ENCODE peak calls at places on chromosomes 2 and 18, in nine cellular contexts. L is Peyer's patch; E is K562; S is CD8-positive, alpha-beta memory T cell; F is heart left ventricle; A is lung; Y is CD4-positive, alpha-beta memory T cell; H is ovary; P is prostate gland. D is an unnamed sample.

GRCh38 chr2:14235667-14236066 is 396.9 kb upstream of the LRATD1 start:
- DNase-seq in P (no peak), L (no peak), F (no peak), S (no peak), A (no peak), H (no peak), Y (no peak), E (no peak), D (no peak)

GRCh38 chr2:128833628-128834027 is 515.0 kb upstream of the HS6ST1 start:
- DNase-seq in F (no peak), H (no peak), Y (no peak), L (no peak), P (no peak), E (no peak), S (no peak), A (no peak), D (no peak)

GRCh38 chr2:12708508-12709206 is 8.1 kb upstream of the TRIB2 start:
- DNase-seq in E (no peak), A (no peak), Y (no peak), P (no peak), H (no peak), F (no peak), L (no peak), S (no peak), D (no peak)

GRCh38 chr2:216389565-216389964 is 17.3 kb upstream of the MARCHF4 start:
- DNase-seq in H (no peak), P (no peak), S (no peak), E (no peak), F (no peak), A (no peak), Y (no peak), L (no peak), D (no peak)

GRCh38 chr18:57242285-57242684 is 95.4 kb downstream of the BOD1L2 start:
- DNase-seq in L (no peak), S (no peak), Y (no peak), P (no peak), A (no peak), E (no peak), F (no peak), H (no peak), D (no peak)

GRCh38 chr18:49135871-49136270 is 185.1 kb upstream of the SMAD7 start:
- DNase-seq in S (no peak), E (no peak), H (no peak), P (no peak), F (no peak), A (no peak), L (no peak), Y (no peak), D (peak; percentile 97)

GRCh38 chr2:187719510-187719909 is 165.3 kb upstream of the TFPI start:
- DNase-seq in E (no peak), A (no peak), P (no peak), H (no peak), S (no peak), F (no peak), L (no peak), Y (no peak), D (peak; percentile 42)

GRCh38 chr2:195759877-195760276 is 102.9 kb downstream of the SLC39A10 start:
- DNase-seq in F (no peak), H (no peak), E (no peak), L (no peak), S (no peak), Y (no peak), A (no peak), P (no peak), D (no peak)

GRCh38 chr2:174800436-174801195 is 36.3 kb upstream of the CHRNA1 start:
- DNase-seq in L (no peak), E (no peak), S (no peak), A (no peak), Y (no peak), F (no peak), P (no peak), H (no peak), D (no peak)

GRCh38 chr2:174802459-174802858 is 38.2 kb upstream of the CHRNA1 start:
- DNase-seq in F (no peak), E (no peak), S (no peak), Y (no peak), P (no peak), A (no peak), L (no peak), H (no peak), D (no peak)

GRCh38 chr2:174796319-174796771 is 32.1 kb upstream of the CHRNA1 start:
- DNase-seq in P (no peak), L (no peak), F (no peak), H (no peak), Y (no peak), A (no peak), E (no peak), S (no peak), D (peak; percentile 63)

GRCh38 chr2:174797792-174798276 is 33.6 kb upstream of the CHRNA1 start:
- DNase-seq in P (no peak), H (no peak), F (no peak), A (no peak), E (no peak), L (no peak), S (no peak), Y (no peak), D (no peak)

DNA sequence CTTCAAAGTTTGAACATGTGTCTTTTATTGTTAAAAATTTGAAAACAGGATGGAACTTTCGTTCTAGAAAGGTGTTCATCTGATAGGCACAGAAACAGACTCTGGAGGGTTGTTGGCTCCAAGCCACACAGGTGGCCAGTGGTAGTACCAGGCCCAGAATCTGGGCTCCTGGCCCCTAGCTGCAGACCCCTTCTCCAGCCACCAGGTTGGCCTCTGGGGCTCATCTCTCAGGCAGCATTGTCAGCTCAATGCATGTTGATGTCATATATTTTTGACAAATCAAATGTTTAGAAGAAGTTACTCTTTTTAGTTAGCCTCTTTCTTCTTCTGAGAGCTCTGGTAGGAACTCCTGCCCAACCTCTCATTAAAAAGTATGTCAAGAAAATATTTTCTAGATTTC is 34.5 kb upstream of the CHRNA1 start:
- DNase-seq in S (no peak), H (no peak), A (no peak), P (no peak), E (no peak), L (no peak), F (no peak), Y (no peak), D (no peak)
- H3K4me1 ChIP-seq in S (no peaks in the 10 kb centered on the region), H (no peaks in the 10 kb centered on the region), A (no peaks in the 10 kb centered on the region), P (no peaks in the 10 kb centered on the region), E (no peaks in the 10 kb centered on the region), L (no peaks in the 10 kb centered on the region), F (no peaks in the 10 kb centered on the region), Y (no peaks in the 10 kb centered on the region), D (peaks cover 25% of the 10 kb centered on the region)

DNA sequence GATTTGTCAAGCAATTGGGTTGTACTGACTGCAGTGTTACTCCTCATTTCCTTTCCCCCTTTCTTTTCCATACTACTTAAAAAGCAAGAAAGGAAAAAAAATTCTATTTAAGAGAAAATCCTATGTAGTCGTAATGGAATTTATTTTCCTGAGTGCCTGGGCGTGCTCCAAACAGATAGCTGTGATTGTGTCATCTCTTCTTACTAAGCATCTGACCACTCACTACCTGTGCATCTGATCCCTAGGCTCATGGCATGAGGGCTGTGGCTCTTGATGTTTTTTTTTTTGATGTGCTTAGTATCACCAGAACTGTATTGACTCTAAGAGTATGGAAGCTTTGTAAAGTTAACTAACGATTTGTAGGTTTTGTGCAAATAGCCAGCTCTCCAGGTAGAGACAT is 19.0 kb downstream of the CRIM1 start:
- DNase-seq in F (no peak), E (no peak), S (no peak), L (no peak), Y (no peak), H (no peak), A (no peak), P (no peak), D (no peak)
- H3K4me1 ChIP-seq in F (peaks cover 88% of the 10 kb centered on the region), E (no peaks in the 10 kb centered on the region), S (no peaks in the 10 kb centered on the region), L (no peaks in the 10 kb centered on the region), Y (no peaks in the 10 kb centered on the region), H (peaks cover 28% of the 10 kb centered on the region), A (peaks cover 54% of the 10 kb centered on the region), P (no peaks in the 10 kb centered on the region), D (peaks cover 49% of the 10 kb centered on the region)

DNA sequence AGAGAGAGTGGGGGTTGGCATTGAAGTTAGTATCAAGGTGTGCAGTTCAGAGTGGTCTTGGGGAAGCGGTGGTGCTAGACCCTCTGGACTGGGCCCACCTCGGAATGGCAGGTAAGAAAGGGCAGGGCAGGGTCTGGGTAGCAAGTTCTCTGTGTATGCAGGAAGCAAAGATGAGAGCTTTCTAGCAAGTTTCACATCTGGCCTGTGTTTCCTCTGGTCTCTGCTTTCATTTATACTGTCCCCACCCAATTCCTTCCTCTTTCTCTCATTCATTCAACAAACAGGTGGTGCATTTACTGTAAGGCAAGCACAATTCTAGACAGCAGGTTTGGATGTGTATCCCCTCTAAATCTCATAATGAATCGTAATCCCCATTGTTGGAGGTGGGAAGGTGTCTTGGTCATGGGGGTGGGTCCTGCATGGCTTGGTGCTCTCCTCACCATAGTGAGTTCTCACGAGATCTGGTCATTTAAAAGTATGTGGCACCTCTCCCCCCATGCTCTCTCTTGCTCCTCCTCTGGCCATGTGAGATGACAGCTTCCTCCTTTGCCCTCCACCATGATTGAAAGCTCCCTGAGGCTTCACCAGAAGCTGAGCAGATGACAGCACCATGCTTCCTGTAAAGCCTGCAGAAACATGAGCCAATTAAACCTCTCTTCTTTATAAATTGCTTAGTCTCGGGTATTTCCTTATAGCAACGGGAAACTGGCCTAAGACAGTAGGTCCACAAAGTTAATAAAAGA is 51.8 kb downstream of the PKDCC start:
- DNase-seq in A (no peak), S (no peak), H (no peak), Y (peak; percentile 33), L (peak; percentile 26), F (no peak), E (no peak), P (no peak), D (no peak)
- H3K4me1 ChIP-seq in A (no peaks in the 10 kb centered on the region), S (peaks cover 63% of the 10 kb centered on the region), H (peaks cover 4% of the 10 kb centered on the region), Y (peaks cover 81% of the 10 kb centered on the region), L (peaks cover 36% of the 10 kb centered on the region), F (peaks cover 40% of the 10 kb centered on the region), E (peaks cover 8% of the 10 kb centered on the region), P (no peaks in the 10 kb centered on the region), D (no peaks in the 10 kb centered on the region)

GRCh38 chr2:236666646-236667204 is 97.1 kb downstream of the ACKR3 start:
- DNase-seq in A (peak; percentile 22), F (no peak), H (no peak), L (peak; percentile 5), P (no peak), S (no peak), E (no peak), Y (no peak), D (no peak)

GRCh38 chr2:236665572-236666118 is 96.0 kb downstream of the ACKR3 start:
- DNase-seq in P (no peak), F (no peak), A (peak; percentile 7), L (peak; percentile 8), H (no peak), Y (no peak), S (no peak), E (no peak), D (no peak)

GRCh38 chr2:236668531-236668969 is 98.9 kb downstream of the ACKR3 start:
- DNase-seq in L (peak; percentile 11), E (no peak), P (no peak), Y (no peak), S (no peak), H (no peak), A (peak; percentile 28), F (no peak), D (no peak)

GRCh38 chr2:236665130-236665529 is 95.5 kb downstream of the ACKR3 start:
- DNase-seq in L (no peak), S (no peak), A (no peak), E (no peak), P (no peak), F (no peak), Y (no peak), H (no peak), D (no peak)

DNA sequence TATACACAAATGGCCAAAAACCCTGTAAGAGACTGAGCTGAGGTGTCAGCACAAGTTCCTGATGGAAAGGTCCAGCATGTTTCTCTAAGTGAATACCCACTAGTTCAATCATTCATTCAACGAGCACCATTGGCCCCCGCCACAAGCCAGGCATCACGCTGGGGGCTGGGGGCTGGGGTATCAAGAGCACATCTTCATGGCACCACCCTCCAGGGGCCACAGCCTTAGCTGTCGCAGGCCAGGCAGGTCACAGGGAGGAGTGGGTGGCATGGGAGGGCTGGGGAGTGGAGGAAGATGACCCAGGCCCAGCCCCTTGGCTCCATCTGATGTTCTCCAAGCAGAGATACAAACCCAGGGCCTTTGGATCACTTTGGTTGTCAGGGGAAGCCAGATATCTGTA is 97.9 kb downstream of the ACKR3 start:
- DNase-seq in P (no peak), A (peak; percentile 16), S (no peak), Y (no peak), F (no peak), E (no peak), H (no peak), L (peak; percentile 2), D (no peak)
- H3K4me1 ChIP-seq in P (no peaks in the 10 kb centered on the region), A (peaks cover under 1% of the 10 kb centered on the region), S (no peaks in the 10 kb centered on the region), Y (no peaks in the 10 kb centered on the region), F (peaks cover 17% of the 10 kb centered on the region), E (no peaks in the 10 kb centered on the region), H (no peaks in the 10 kb centered on the region), L (no peaks in the 10 kb centered on the region), D (no peaks in the 10 kb centered on the region)